ENCODE peak calls at places on chromosome 2, in four cellular contexts. R is AG04450; G is NCI-H2081 treated with DMSO at 0.1 percent for 48 hours; N is CD8-positive, alpha-beta T cell. U is an unnamed sample.

GRCh38 chr2:153476491-153477095 is 2.0 kb downstream of the RPRM start:
- DNase-seq in N (no peak), G (no peak), R (no peak), U (peak; percentile 56)

GRCh38 chr2:21754164-21754788 is 630.5 kb downstream of the TDRD15 start:
- DNase-seq in R (no peak), G (no peak), N (no peak), U (no peak)

GRCh38 chr2:66698879-66699278 is 264.0 kb downstream of the MEIS1 start:
- DNase-seq in G (no peak), R (no peak), N (no peak), U (no peak)

GRCh38 chr2:145066795-145067194 is 546.9 kb upstream of the ZEB2 start:
- DNase-seq in R (no peak), G (no peak), N (no peak), U (no peak)

GRCh38 chr2:182228073-182228473 is 198.8 kb downstream of the PDE1A start:
- DNase-seq in N (no peak), G (no peak), R (no peak), U (no peak)

GRCh38 chr2:158179660-158180059 is 78.0 kb downstream of the UPP2 start:
- DNase-seq in G (no peak), N (no peak), R (no peak), U (no peak)

GRCh38 chr2:75007819-75008218 is 49.4 kb downstream of the POLE4 start:
- DNase-seq in G (no peak), R (no peak), N (no peak), U (no peak)

GRCh38 chr2:235550946-235551345 is 57.1 kb downstream of the AGAP1 start:
- DNase-seq in R (no peak), N (no peak), G (no peak), U (no peak)